ENCODE peak calls at places on chromosomes 13 and 19, in four cellular contexts. R is activated B cell treated with CpG ODN at 0.5 μM for 24 hours, S is retinal pigment epithelial cell, O is fibroblast of pulmonary artery. F is an unnamed sample.

GRCh38 chr19:16661480-16662034 is 618 bp downstream of the TMEM38A start:
- DNase-seq in R (peak), S (no peak), O (no peak), F (no peak)

GRCh38 chr19:21921691-21922180 is 85.8 kb upstream of the ZNF43 start:
- DNase-seq in R (no peak), S (no peak), O (no peak), F (no peak)

GRCh38 chr13:93771229-93771628 is 544.6 kb downstream of the GPC6 start:
- DNase-seq in R (no peak), S (no peak), O (no peak), F (no peak)

GRCh38 chr19:56538761-56539263 is at the start of gene ZFP28:
- DNase-seq in R (peak), S (no peak), O (no peak), F (peak)

GRCh38 chr13:59345316-59345715 is 818.4 kb downstream of the DIAPH3 start:
- DNase-seq in R (no peak), S (no peak), O (peak), F (no peak)

GRCh38 chr13:95115525-95115924 is 185.7 kb downstream of the ABCC4 start:
- DNase-seq in R (no peak), S (no peak), O (peak), F (no peak)

GRCh38 chr13:113853518-113854237 is 10.2 kb downstream of the GAS6 start:
- DNase-seq in R (no peak), S (no peak), O (no peak), F (peak)

GRCh38 chr19:50451223-50451534 is 18.5 kb downstream of the MYBPC2 start:
- DNase-seq in R (no peak), S (no peak), O (no peak), F (no peak)

GRCh38 chr19:19429361-19429760 is 23.9 kb downstream of the GATAD2A start:
- DNase-seq in R (no peak), S (no peak), O (no peak), F (no peak)

GRCh38 chr19:49432141-49433073 is 7.2 kb downstream of the GFY start:
- DNase-seq in R (no peak), S (no peak), O (no peak), F (no peak)

GRCh38 chr13:27270594-27271520 is at the start of gene RASL11A:
- DNase-seq in R (peak), S (peak), O (peak), F (peak)

GRCh38 chr13:76886005-76886291 is 257 bp downstream of the KCTD12 start:
- DNase-seq in R (no peak), S (no peak), O (no peak), F (no peak)

GRCh38 chr13:110536006-110536693 is 25.4 kb downstream of the RAB20 start:
- DNase-seq in R (no peak), S (no peak), O (no peak), F (no peak)

GRCh38 chr13:75530536-75530935 is 7.1 kb downstream of the COMMD6 start:
- DNase-seq in R (no peak), S (no peak), O (no peak), F (no peak)

GRCh38 chr19:43779820-43780219 is 953 bp downstream of the KCNN4 start:
- DNase-seq in R (no peak), S (no peak), O (no peak), F (no peak)

GRCh38 chr19:55687281-55688172 is 12.5 kb downstream of the EPN1 start:
- DNase-seq in R (no peak), S (no peak), O (no peak), F (no peak)

GRCh38 chr13:33793726-33794125 is 24.2 kb upstream of the RFC3 start:
- DNase-seq in R (no peak), S (no peak), O (no peak), F (no peak)

GRCh38 chr13:35699805-35700204 is 223.3 kb upstream of the MAB21L1 start:
- DNase-seq in R (no peak), S (no peak), O (no peak), F (no peak)

GRCh38 chr13:77548095-77548494 is 12.6 kb downstream of the SCEL start:
- DNase-seq in R (no peak), S (no peak), O (no peak), F (no peak)

GRCh38 chr13:29706923-29707322 is 111.4 kb upstream of the SLC7A1 start:
- DNase-seq in R (no peak), S (no peak), O (no peak), F (no peak)

GRCh38 chr19:3358919-3359849 is 7.2 kb upstream of the NFIC start:
- DNase-seq in R (peak), S (no peak), O (peak), F (no peak)

GRCh38 chr19:13806728-13807127 is 11.5 kb downstream of the ZSWIM4 start:
- DNase-seq in R (no peak), S (no peak), O (no peak), F (no peak)

GRCh38 chr19:35545855-35546381 is 492 bp downstream of the TMEM147 start:
- DNase-seq in R (no peak), S (no peak), O (no peak), F (no peak)

GRCh38 chr19:47848871-47849473 is 10.1 kb upstream of the TPRX2 start:
- DNase-seq in R (no peak), S (peak), O (peak), F (no peak)

GRCh38 chr19:17101686-17102628 is 26.4 kb downstream of the MYO9B start:
- DNase-seq in R (no peak), S (no peak), O (no peak), F (no peak)

GRCh38 chr19:13102666-13103584 is at the start of gene LYL1:
- DNase-seq in R (peak), S (no peak), O (peak), F (no peak)

GRCh38 chr19:29550896-29551295 is 25.1 kb downstream of the VSTM2B start:
- DNase-seq in R (no peak), S (no peak), O (no peak), F (peak)

GRCh38 chr19:3034845-3035541 is 5.9 kb upstream of the TLE2 start:
- DNase-seq in R (no peak), S (no peak), O (peak), F (no peak)

GRCh38 chr13:110475117-110475516 is 86.4 kb downstream of the RAB20 start:
- DNase-seq in R (no peak), S (no peak), O (no peak), F (no peak)

GRCh38 chr13:110047511-110047910 is 259.4 kb downstream of the COL4A1 start:
- DNase-seq in R (no peak), S (peak), O (peak), F (no peak)

GRCh38 chr19:38455031-38455430 is 21.5 kb downstream of the RYR1 start:
- DNase-seq in R (no peak), S (no peak), O (peak), F (no peak)

GRCh38 chr19:15810335-15810734 is 5.1 kb downstream of the OR10H1 start:
- DNase-seq in R (no peak), S (no peak), O (no peak), F (no peak)

GRCh38 chr19:53898680-53899341 is 10.3 kb upstream of the CACNG7 start:
- DNase-seq in R (no peak), S (no peak), O (no peak), F (no peak)

GRCh38 chr13:24097667-24098066 is 62.9 kb upstream of the SPATA13 start:
- DNase-seq in R (no peak), S (no peak), O (no peak), F (no peak)

DNA sequence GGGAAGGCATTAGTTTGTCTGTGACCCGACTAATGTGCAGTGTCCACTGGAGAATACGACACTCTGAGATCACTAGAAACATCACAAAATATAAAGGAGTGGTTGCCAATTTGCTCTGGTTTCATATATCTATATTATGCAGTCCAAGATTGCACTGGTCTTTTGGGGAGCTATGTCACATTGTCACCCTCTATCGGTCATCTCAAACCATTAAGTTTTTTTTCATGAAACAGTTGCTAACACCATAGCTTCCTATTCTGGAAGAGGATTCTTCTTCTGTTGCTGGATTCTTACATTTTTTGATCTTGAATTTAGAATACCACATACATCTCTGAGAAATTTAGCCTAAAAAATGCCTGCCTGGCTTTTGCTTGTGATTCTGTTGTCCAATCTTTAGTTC is 168.6 kb downstream of the LACC1 start:
- DNase-seq in R (no peak), S (no peak), O (peak), F (no peak)
- TF ChIP-seq CTCF in R (no peak), S (peak), O (peak), F (peak)

DNA sequence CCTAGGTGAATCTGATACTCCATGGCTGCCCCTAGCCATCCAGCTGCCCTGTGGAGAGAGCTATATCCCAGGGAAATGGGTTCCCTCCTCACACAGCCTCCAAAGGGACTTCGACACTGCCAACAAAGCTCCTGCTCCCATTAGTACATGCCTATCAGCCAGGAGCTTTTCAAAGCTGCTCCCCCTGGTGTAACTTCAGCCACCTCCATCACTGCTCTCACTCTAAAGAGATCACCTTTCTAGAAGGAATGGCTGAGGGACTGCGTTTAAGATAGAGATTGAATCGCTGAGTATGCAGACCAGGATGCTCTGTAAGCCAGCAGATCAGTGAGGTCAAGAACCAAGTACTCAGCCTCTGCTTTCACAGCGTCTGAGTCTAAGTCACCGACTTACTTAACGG is 213.7 kb downstream of the NALCN start:
- DNase-seq in R (no peak), S (no peak), O (no peak), F (no peak)
- TF ChIP-seq CTCF in R (no peak), S (no peak), O (no peak), F (no peak)

GRCh38 chr19:41707502-41707812 is 969 bp upstream of the CEACAM5 start:
- DNase-seq in R (peak), S (no peak), O (no peak), F (peak)

GRCh38 chr19:41707871-41708371 is 505 bp upstream of the CEACAM5 start:
- DNase-seq in R (peak), S (no peak), O (no peak), F (peak)

GRCh38 chr19:41705393-41706174 is 2.8 kb upstream of the CEACAM5 start:
- DNase-seq in R (peak), S (no peak), O (peak), F (peak)

GRCh38 chr19:41708481-41708880 is at the start of gene CEACAM5:
- DNase-seq in R (no peak), S (no peak), O (no peak), F (peak)

DNA sequence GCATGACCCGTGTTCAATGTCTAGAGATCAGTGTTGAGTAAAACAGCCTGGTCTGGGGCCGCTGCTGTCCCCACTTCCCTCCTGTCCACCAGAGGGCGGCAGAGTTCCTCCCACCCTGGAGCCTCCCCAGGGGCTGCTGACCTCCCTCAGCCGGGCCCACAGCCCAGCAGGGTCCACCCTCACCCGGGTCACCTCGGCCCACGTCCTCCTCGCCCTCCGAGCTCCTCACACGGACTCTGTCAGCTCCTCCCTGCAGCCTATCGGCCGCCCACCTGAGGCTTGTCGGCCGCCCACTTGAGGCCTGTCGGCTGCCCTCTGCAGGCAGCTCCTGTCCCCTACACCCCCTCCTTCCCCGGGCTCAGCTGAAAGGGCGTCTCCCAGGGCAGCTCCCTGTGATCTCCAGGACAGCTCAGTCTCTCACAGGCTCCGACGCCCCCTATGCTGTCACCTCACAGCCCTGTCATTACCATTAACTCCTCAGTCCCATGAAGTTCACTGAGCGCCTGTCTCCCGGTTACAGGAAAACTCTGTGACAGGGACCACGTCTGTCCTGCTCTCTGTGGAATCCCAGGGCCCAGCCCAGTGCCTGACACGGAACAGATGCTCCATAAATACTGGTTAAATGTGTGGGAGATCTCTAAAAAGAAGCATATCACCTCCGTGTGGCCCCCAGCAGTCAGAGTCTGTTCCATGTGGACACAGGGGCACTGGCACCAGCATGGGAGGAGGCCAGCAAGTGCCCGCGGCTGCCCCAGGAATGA is 1.5 kb upstream of the CEACAM5 start:
- DNase-seq in R (peak), S (no peak), O (peak), F (peak)
- TF ChIP-seq CTCF in R (peak), S (peak), O (peak), F (peak)

GRCh38 chr19:1648926-1649541 is 3.4 kb downstream of the TCF3 start:
- DNase-seq in R (peak), S (no peak), O (no peak), F (no peak)

GRCh38 chr19:1649706-1650626 is 2.4 kb downstream of the TCF3 start:
- DNase-seq in R (no peak), S (no peak), O (no peak), F (no peak)

GRCh38 chr19:1651548-1652394 is 644 bp downstream of the TCF3 start:
- DNase-seq in R (peak), S (no peak), O (peak), F (peak)

GRCh38 chr19:1651061-1651547 is 1.3 kb downstream of the TCF3 start:
- DNase-seq in R (peak), S (no peak), O (peak), F (no peak)

GRCh38 chr19:1650627-1651009 is 1.8 kb downstream of the TCF3 start:
- DNase-seq in R (no peak), S (no peak), O (peak), F (no peak)
- TF ChIP-seq CTCF in R (no peak), S (no peak), O (no peak), F (no peak)

GRCh38 chr19:5339470-5339949 is 1.1 kb downstream of the PTPRS start:
- DNase-seq in R (no peak), S (no peak), O (no peak), F (no peak)

GRCh38 chr19:5338661-5339469 is 1.7 kb downstream of the PTPRS start:
- DNase-seq in R (no peak), S (no peak), O (no peak), F (no peak)

GRCh38 chr19:5341448-5341820 is 822 bp upstream of the PTPRS start:
- DNase-seq in R (no peak), S (no peak), O (no peak), F (no peak)

GRCh38 chr19:5340637-5341447 is at the start of gene PTPRS:
- DNase-seq in R (peak), S (peak), O (peak), F (peak)

GRCh38 chr19:5339950-5340636 is 519 bp downstream of the PTPRS start:
- DNase-seq in R (no peak), S (no peak), O (no peak), F (no peak)
- TF ChIP-seq CTCF in R (no peak), S (no peak), O (no peak), F (peak)

DNA sequence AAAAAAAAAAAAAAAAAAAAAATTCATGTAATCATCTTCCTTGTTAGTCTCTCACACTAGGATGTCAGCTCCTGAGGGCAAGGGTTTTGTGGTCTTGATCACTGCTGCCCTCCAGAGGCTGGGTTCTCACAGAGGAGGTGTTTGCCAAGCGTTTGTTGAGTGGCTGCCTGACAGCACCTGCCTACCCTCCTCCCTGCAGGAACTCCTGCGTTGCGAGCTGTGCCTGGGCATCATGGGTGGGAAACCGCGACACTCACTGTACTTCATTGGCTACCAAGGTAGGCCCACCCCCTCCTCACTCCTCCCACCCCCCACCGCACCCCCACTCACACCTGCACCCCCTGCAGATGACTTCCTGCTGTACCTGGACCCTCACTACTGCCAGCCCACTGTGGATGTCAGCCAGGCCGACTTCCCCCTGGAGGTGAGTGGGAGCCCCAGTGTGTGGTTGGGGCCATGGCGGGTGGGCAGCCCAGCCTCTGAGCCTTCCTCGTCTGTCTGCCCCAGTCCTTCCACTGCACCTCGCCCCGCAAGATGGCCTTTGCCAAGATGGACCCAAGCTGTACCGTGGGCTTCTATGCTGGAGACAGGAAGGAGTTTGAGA is 8.1 kb downstream of the ATG4D start:
- DNase-seq in R (no peak), S (no peak), O (peak), F (no peak)
- TF ChIP-seq CTCF in R (no peak), S (peak), O (peak), F (peak)

GRCh38 chr19:42311612-42312160 is 1.4 kb upstream of the TMEM145 start:
- DNase-seq in R (no peak), S (no peak), O (no peak), F (no peak)
- TF ChIP-seq CTCF in R (no peak), S (peak), O (peak), F (no peak)

DNA sequence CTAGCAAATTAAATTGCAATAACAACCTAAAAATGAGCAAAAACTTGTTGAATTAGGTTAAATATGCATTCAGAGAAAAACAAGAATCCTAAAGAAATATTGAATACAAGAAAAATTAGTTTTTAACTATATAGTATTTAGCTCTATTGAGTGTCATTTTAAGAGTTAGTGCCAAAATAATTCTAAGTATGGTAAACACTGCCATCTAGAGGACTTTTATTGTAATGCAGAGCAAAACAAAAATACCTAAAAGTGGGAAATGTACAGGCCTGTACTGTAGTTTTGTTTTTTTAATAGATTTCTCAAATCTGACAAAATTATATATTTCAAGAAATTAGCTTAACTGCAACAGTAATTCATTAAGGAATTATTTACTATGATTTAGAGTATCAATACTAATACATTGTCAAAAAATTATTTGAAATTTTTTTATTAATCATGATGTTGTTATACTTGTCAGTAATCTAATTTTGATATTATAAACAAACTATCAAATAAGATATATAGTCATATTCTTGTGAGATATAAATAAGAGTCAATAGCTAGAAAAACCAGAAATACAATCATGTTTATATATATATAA is 8.2 kb upstream of the PCDH9 start:
- DNase-seq in R (no peak), S (no peak), O (peak), F (no peak)
- TF ChIP-seq CTCF in R (peak), S (peak), O (peak), F (peak)

GRCh38 chr19:41354343-41354974 is 737 bp upstream of the TGFB1 start:
- DNase-seq in R (no peak), S (no peak), O (no peak), F (no peak)

GRCh38 chr19:41353466-41354342 is at the start of gene TGFB1:
- DNase-seq in R (peak), S (no peak), O (peak), F (peak)

GRCh38 chr19:41351339-41352245 is 2.1 kb downstream of the TGFB1 start:
- DNase-seq in R (peak), S (no peak), O (peak), F (no peak)

GRCh38 chr19:41352279-41352608 is 1.5 kb downstream of the TGFB1 start:
- DNase-seq in R (no peak), S (no peak), O (no peak), F (no peak)

GRCh38 chr19:41352609-41353465 is 885 bp downstream of the TGFB1 start:
- DNase-seq in R (peak), S (no peak), O (peak), F (peak)
- TF ChIP-seq CTCF in R (no peak), S (peak), O (peak), F (peak)